ENCODE peak calls at places on chromosomes 11 and 22, in ten cellular contexts. M, Y, X, Q, E, J, V, K, B and P are unnamed samples.

GRCh38 chr22:18076060-18076497 is 1.7 kb upstream of the PEX26 start:
- DNase-seq in M (peak), Y (no peak), X (peak), Q (peak), E (no peak), J (peak), V (peak), K (peak), B (no peak), P (peak)

GRCh38 chr22:49017769-49018330 is 809.8 kb downstream of the BRD1 start:
- DNase-seq in M (no peak), Y (peak), X (no peak), Q (peak), E (peak), J (no peak), V (no peak), K (peak), B (peak), P (no peak)

GRCh38 chr11:44855138-44855849 is 95.4 kb downstream of the TP53I11 start:
- DNase-seq in M (no peak), Y (no peak), X (no peak), Q (no peak), E (no peak), J (no peak), V (peak), K (no peak), B (no peak), P (no peak)

GRCh38 chr11:119169272-119169719 is 771 bp downstream of the NLRX1 start:
- DNase-seq in M (no peak), Y (no peak), X (peak), Q (peak), E (no peak), J (peak), V (no peak), K (peak), B (no peak), P (no peak)

GRCh38 chr11:69880803-69881445 is 61.7 kb upstream of the FGF3 start:
- DNase-seq in M (no peak), Y (no peak), X (no peak), Q (peak), E (peak), J (no peak), V (no peak), K (peak), B (no peak), P (no peak)

GRCh38 chr22:44461083-44461375 is 37.0 kb downstream of the RTL6 start:
- DNase-seq in M (no peak), Y (no peak), X (no peak), Q (no peak), E (no peak), J (no peak), V (no peak), K (no peak), B (peak), P (no peak)

GRCh38 chr11:41289408-41289807 is 170.0 kb downstream of the LRRC4C start:
- DNase-seq in M (no peak), Y (no peak), X (no peak), Q (no peak), E (no peak), J (no peak), V (no peak), K (no peak), B (no peak), P (no peak)

GRCh38 chr11:6630632-6631291 is 11.5 kb upstream of the TPP1 start:
- DNase-seq in M (no peak), Y (no peak), X (no peak), Q (no peak), E (no peak), J (no peak), V (no peak), K (no peak), B (no peak), P (no peak)

GRCh38 chr22:41021039-41021654 is 70.0 kb downstream of the RBX1 start:
- DNase-seq in M (no peak), Y (no peak), X (no peak), Q (peak), E (peak), J (peak), V (no peak), K (peak), B (no peak), P (no peak)

GRCh38 chr11:66267379-66268209 is 845 bp upstream of the RAB1B start:
- DNase-seq in M (peak), Y (peak), X (peak), Q (peak), E (peak), J (peak), V (peak), K (peak), B (no peak), P (peak)

GRCh38 chr11:66268953-66269906 is 791 bp downstream of the RAB1B start:
- DNase-seq in M (no peak), Y (no peak), X (peak), Q (no peak), E (no peak), J (peak), V (peak), K (no peak), B (no peak), P (peak)

GRCh38 chr11:66266378-66267038 is 1.9 kb upstream of the RAB1B start:
- DNase-seq in M (no peak), Y (no peak), X (no peak), Q (no peak), E (peak), J (no peak), V (no peak), K (no peak), B (no peak), P (no peak)

GRCh38 chr11:66267039-66267378 is 1.4 kb upstream of the RAB1B start:
- DNase-seq in M (no peak), Y (no peak), X (no peak), Q (no peak), E (no peak), J (no peak), V (no peak), K (no peak), B (no peak), P (no peak)

GRCh38 chr11:66268210-66268952 is at the start of gene RAB1B:
- DNase-seq in M (peak), Y (peak), X (peak), Q (peak), E (peak), J (peak), V (peak), K (peak), B (peak), P (peak)
- TF ChIP-seq POLR2A in M (peak), Y (peak), X (peak), Q (peak), E (peak), J (peak), V (peak), K (peak), B (peak), P (peak)

GRCh38 chr11:78188012-78188808 is at the start of gene KCTD21:
- DNase-seq in M (peak), Y (peak), X (peak), Q (peak), E (peak), J (peak), V (peak), K (peak), B (no peak), P (peak)
- TF ChIP-seq POLR2A in M (peak), Y (peak), X (peak), Q (peak), E (peak), J (peak), V (peak), K (peak), B (peak), P (peak)

GRCh38 chr22:39315389-39315788 is 4.0 kb downstream of the RPL3 start:
- DNase-seq in M (no peak), Y (no peak), X (no peak), Q (no peak), E (no peak), J (no peak), V (no peak), K (no peak), B (no peak), P (no peak)
- TF ChIP-seq POLR2A in M (no peak), Y (no peak), X (no peak), Q (no peak), E (no peak), J (no peak), V (no peak), K (no peak), B (no peak), P (no peak)

GRCh38 chr22:38681784-38682335 is at the start of gene TOMM22:
- DNase-seq in M (peak), Y (peak), X (peak), Q (peak), E (peak), J (peak), V (peak), K (peak), B (no peak), P (peak)
- TF ChIP-seq POLR2A in M (peak), Y (peak), X (peak), Q (no peak), E (peak), J (peak), V (peak), K (peak), B (no peak), P (peak)

GRCh38 chr11:128824199-128825049 is 42.7 kb downstream of the KCNJ1 start:
- DNase-seq in M (no peak), Y (no peak), X (no peak), Q (peak), E (no peak), J (no peak), V (no peak), K (no peak), B (no peak), P (no peak)
- TF ChIP-seq POLR2A in M (no peak), Y (no peak), X (no peak), Q (no peak), E (no peak), J (no peak), V (no peak), K (no peak), B (no peak), P (no peak)

DNA sequence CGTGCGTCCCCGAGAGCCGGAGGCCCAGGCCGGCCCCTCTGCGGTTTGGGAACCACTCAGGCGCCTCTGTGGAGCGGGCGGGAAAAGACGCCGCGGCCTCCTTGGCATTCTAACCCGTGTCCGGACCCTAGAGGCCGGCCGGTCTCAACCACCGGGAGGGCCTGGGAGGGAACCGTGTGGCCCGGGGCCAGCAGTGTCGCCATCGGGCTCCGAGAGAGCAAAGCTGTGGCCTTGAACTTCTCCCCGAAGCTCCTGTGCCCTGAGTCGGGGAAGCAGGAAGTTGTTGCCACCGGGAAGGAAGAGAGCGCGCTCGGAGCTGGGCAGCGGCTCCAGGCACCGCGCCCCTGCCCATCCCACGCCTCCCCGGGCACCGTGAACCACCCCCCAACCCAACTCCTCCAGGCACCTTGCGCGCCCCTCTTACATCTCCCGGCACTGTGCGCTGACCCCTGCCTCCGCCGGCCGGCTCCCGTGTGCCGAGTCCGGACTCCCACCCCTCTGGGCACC is 80.1 kb upstream of the PPARA start:
- DNase-seq in M (peak), Y (peak), X (no peak), Q (peak), E (peak), J (peak), V (peak), K (peak), B (no peak), P (no peak)
- TF ChIP-seq POLR2A in M (no peak), Y (no peak), X (no peak), Q (no peak), E (peak), J (no peak), V (no peak), K (no peak), B (no peak), P (peak)